ENCODE peak calls at places on chromosomes 6 and 20, in eight cellular contexts. L, M, A, Y, K, B, F and Z are unnamed samples.

GRCh38 chr6:156851447-156851846 is 74.3 kb downstream of the ARID1B start:
- DNase-seq in L (no peak), M (no peak), A (no peak), Y (no peak), K (no peak), B (no peak), F (no peak), Z (no peak)

GRCh38 chr20:34180460-34181108 is 60.6 kb upstream of the ASIP start:
- DNase-seq in L (no peak), M (no peak), A (no peak), Y (no peak), K (no peak), B (no peak), F (no peak), Z (no peak)

GRCh38 chr6:5996701-5997419 is 9.9 kb downstream of the NRN1 start:
- DNase-seq in L (peak; percentile 70), M (peak; percentile 23), A (no peak), Y (no peak), K (peak; percentile 47), B (no peak), F (no peak), Z (no peak)

GRCh38 chr20:57022306-57022705 is 244.1 kb downstream of the BMP7 start:
- DNase-seq in L (no peak), M (no peak), A (no peak), Y (no peak), K (no peak), B (no peak), F (no peak), Z (no peak)

GRCh38 chr6:10837009-10837691 is 1.2 kb downstream of the MAK start:
- DNase-seq in L (peak; percentile 66), M (peak; percentile 23), A (no peak), Y (no peak), K (no peak), B (no peak), F (peak; percentile 16), Z (peak; percentile 30)

GRCh38 chr6:41937881-41938574 is 3.6 kb downstream of the CCND3 start:
- DNase-seq in L (peak; percentile 72), M (peak; percentile 35), A (no peak), Y (no peak), K (peak; percentile 93), B (no peak), F (no peak), Z (no peak)

GRCh38 chr6:42702200-42702599 is 20.2 kb downstream of the PRPH2 start:
- DNase-seq in L (no peak), M (peak; percentile 41), A (no peak), Y (peak; percentile 71), K (no peak), B (no peak), F (no peak), Z (no peak)

GRCh38 chr20:7358670-7359069 is 581.6 kb downstream of the HAO1 start:
- DNase-seq in L (no peak), M (no peak), A (no peak), Y (no peak), K (no peak), B (no peak), F (no peak), Z (no peak)

GRCh38 chr6:37851997-37852524 is 32.5 kb downstream of the ZFAND3 start:
- DNase-seq in L (no peak), M (no peak), A (no peak), Y (no peak), K (no peak), B (no peak), F (no peak), Z (no peak)

GRCh38 chr20:60365882-60366281 is 407.7 kb downstream of the CDH26 start:
- DNase-seq in L (no peak), M (no peak), A (no peak), Y (no peak), K (no peak), B (no peak), F (no peak), Z (no peak)

GRCh38 chr20:48826883-48827771 is 672 bp downstream of the PREX1 start:
- DNase-seq in L (peak; percentile 71), M (peak; percentile 51), A (no peak), Y (no peak), K (peak; percentile 20), B (no peak), F (peak; percentile 19), Z (no peak)

GRCh38 chr6:138417493-138418117 is 13.6 kb downstream of the HEBP2 start:
- DNase-seq in L (no peak), M (no peak), A (no peak), Y (no peak), K (no peak), B (no peak), F (no peak), Z (no peak)

GRCh38 chr6:41167173-41167963 is 4.5 kb upstream of the TREM2 start:
- DNase-seq in L (no peak), M (peak; percentile 22), A (no peak), Y (no peak), K (peak; percentile 58), B (no peak), F (no peak), Z (no peak)

GRCh38 chr6:18595774-18596528 is 208.8 kb downstream of the RNF144B start:
- DNase-seq in L (no peak), M (peak; percentile 79), A (peak; percentile 24), Y (peak; percentile 48), K (peak; percentile 47), B (peak; percentile 18), F (peak; percentile 48), Z (peak; percentile 73)

GRCh38 chr6:111870751-111871064 is 2.5 kb downstream of the FYN start:
- DNase-seq in L (no peak), M (no peak), A (no peak), Y (no peak), K (no peak), B (no peak), F (no peak), Z (no peak)

GRCh38 chr20:63264519-63264918 is 8.1 kb upstream of the ARFGAP1 start:
- DNase-seq in L (no peak), M (no peak), A (no peak), Y (no peak), K (no peak), B (no peak), F (no peak), Z (no peak)

GRCh38 chr6:132392792-132393191 is 8.5 kb downstream of the MOXD1 start:
- DNase-seq in L (no peak), M (peak; percentile 63), A (no peak), Y (peak; percentile 12), K (no peak), B (no peak), F (no peak), Z (no peak)